ENCODE peak calls at places on chromosomes 1 and 21, in four cellular contexts. G is H9, B is right atrium auricular region, H is upper lobe of right lung. J is an unnamed sample.

GRCh38 chr1:197224160-197224559 is 43.9 kb upstream of the CRB1 start:
- DNase-seq in H (no peak), G (no peak), B (no peak), J (no peak)

GRCh38 chr1:1272341-1273151 is 1.1 kb downstream of the UBE2J2 start:
- DNase-seq in H (peak; percentile 75), G (no peak), B (no peak), J (no peak)

GRCh38 chr1:207156095-207156494 is 52.1 kb downstream of the C4BPA start:
- DNase-seq in H (no peak), B (no peak), G (no peak), J (no peak)

GRCh38 chr1:99548924-99549605 is 96.8 kb upstream of the PALMD start:
- DNase-seq in B (no peak), H (no peak), G (no peak), J (no peak)

GRCh38 chr1:92476071-92476607 is 10.6 kb downstream of the GFI1 start:
- DNase-seq in G (peak; percentile 38), H (no peak), B (no peak), J (no peak)

GRCh38 chr1:215631489-215631888 is 64.4 kb downstream of the KCTD3 start:
- DNase-seq in B (no peak), H (no peak), G (no peak), J (no peak)

GRCh38 chr1:46134660-46135331 is 2.4 kb upstream of the PIK3R3 start:
- DNase-seq in B (no peak), G (no peak), H (no peak), J (peak; percentile 39)

GRCh38 chr1:87916965-87917364 is 588.3 kb downstream of the LMO4 start:
- DNase-seq in B (no peak), G (no peak), H (no peak), J (no peak)

GRCh38 chr1:245313581-245313980 is 158.8 kb downstream of the KIF26B start:
- DNase-seq in B (no peak), G (no peak), H (no peak), J (no peak)

GRCh38 chr1:17053071-17053684 is 654 bp downstream of the SDHB start:
- DNase-seq in H (no peak), G (no peak), B (no peak), J (no peak)

GRCh38 chr1:209404577-209404976 is 178.9 kb upstream of the CAMK1G start:
- DNase-seq in H (no peak), B (peak; percentile 48), G (no peak), J (no peak)

GRCh38 chr1:10724052-10724494 is 72.4 kb downstream of the CASZ1 start:
- DNase-seq in H (peak; percentile 86), G (no peak), B (peak; percentile 72), J (no peak)

GRCh38 chr1:214566158-214567104 is 15.0 kb upstream of the PTPN14 start:
- DNase-seq in B (no peak), H (no peak), G (no peak), J (no peak)

GRCh38 chr1:75614455-75615379 is 3.8 kb upstream of the SLC44A5 start:
- DNase-seq in G (peak; percentile 84), H (peak; percentile 65), B (peak; percentile 62), J (no peak)

GRCh38 chr1:210328746-210329488 is at the start of gene HHAT:
- DNase-seq in G (peak; percentile 66), B (peak; percentile 88), H (peak; percentile 95), J (peak; percentile 55)

GRCh38 chr1:119679223-119679622 is 31.2 kb upstream of the ZNF697 start:
- DNase-seq in G (peak; percentile 61), H (no peak), B (no peak), J (no peak)

GRCh38 chr1:119674110-119674509 is 26.0 kb upstream of the ZNF697 start:
- DNase-seq in H (no peak), G (no peak), B (no peak), J (no peak)

GRCh38 chr1:119675349-119676343 is 27.6 kb upstream of the ZNF697 start:
- DNase-seq in G (peak; percentile 90), B (peak; percentile 94), H (peak; percentile 64), J (peak; percentile 73)

GRCh38 chr1:119674835-119675289 is 26.8 kb upstream of the ZNF697 start:
- DNase-seq in B (no peak), H (no peak), G (no peak), J (peak; percentile 83)

DNA sequence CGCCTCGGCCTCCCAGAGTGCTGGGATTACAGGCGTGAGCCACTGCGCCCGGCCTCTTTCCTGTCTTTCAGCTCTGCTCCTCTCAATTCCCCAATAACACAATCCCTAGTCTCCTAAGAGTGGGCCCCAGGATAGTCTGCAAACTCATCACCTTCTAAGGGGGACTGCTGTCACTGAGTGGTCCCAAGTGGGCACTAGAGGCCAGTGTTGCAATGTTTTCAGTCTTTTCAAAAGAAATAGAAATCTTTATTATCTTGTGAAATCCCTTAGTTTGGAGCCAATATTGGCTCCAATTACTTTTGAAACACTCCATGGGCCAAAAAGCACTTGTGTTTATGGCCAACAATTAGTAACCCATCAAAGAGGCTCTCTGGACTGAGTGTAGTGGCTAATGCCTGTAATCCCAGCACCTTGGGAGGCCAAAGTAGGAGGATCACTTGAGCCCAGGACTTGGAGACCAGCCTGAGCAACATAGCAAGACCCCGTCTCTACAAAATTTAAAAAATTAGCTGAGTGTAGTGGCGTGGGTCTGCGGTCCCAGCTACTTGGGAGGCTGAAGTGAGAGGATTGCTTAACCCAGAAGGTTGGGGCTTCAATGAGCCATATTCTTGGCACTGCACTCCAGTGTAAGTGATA is 28.6 kb upstream of the ZNF697 start:
- DNase-seq in H (peak; percentile 63), G (no peak), B (peak; percentile 70), J (no peak)
- TF ChIP-seq CTCF in H (no peak), G (peak; percentile 39), B (no peak), J (peak; percentile 6)

DNA sequence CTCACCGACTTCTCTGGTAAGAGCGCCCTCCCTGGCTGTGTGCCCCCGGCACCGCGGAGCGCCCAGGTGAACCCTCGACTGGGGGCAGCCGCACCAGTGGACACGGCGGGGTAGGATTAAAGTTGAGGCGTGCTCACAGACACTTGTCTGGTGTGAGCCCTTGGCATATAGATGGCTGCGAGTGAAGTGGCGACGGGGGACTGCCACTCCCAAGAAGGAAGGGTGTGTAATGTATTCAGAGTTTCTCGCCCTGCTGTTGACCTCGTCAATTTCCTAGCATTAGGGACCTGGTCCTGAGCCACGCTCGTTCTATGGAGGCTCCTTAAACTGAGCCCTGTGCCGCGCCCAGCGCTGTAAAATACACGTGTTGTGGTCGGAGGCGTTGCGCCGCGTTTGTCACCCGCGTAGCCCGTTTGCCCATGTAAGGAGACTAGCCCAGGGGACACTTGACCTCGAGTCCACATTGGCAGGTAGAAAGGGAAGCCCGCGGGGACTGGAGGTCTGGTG is 545 bp downstream of the EVA1C start:
- DNase-seq in G (no peak), B (peak; percentile 79), H (peak; percentile 80), J (no peak)
- TF ChIP-seq CTCF in G (peak; percentile 42), B (no peak), H (no peak), J (no peak)

GRCh38 chr1:236543065-236543669 is 19.4 kb downstream of the LGALS8 start:
- DNase-seq in B (no peak), G (peak; percentile 41), H (no peak), J (no peak)
- TF ChIP-seq CTCF in B (no peak), G (peak; percentile 56), H (no peak), J (no peak)

GRCh38 chr1:39132505-39133339 is 71.8 kb upstream of the MACF1 start:
- DNase-seq in H (peak; percentile 85), G (peak; percentile 95), B (peak; percentile 79), J (no peak)

GRCh38 chr1:39133340-39133684 is 71.2 kb upstream of the MACF1 start:
- DNase-seq in G (no peak), H (no peak), B (no peak), J (no peak)

GRCh38 chr1:39134768-39135333 is 69.6 kb upstream of the MACF1 start:
- DNase-seq in H (no peak), G (no peak), B (no peak), J (no peak)

GRCh38 chr1:39139723-39140360 is 64.7 kb upstream of the MACF1 start:
- DNase-seq in H (no peak), B (no peak), G (no peak), J (no peak)

GRCh38 chr1:39136635-39137034 is 67.9 kb upstream of the MACF1 start:
- DNase-seq in B (no peak), H (no peak), G (no peak), J (no peak)
- TF ChIP-seq CTCF in B (no peak), H (no peak), G (no peak), J (no peak)

DNA sequence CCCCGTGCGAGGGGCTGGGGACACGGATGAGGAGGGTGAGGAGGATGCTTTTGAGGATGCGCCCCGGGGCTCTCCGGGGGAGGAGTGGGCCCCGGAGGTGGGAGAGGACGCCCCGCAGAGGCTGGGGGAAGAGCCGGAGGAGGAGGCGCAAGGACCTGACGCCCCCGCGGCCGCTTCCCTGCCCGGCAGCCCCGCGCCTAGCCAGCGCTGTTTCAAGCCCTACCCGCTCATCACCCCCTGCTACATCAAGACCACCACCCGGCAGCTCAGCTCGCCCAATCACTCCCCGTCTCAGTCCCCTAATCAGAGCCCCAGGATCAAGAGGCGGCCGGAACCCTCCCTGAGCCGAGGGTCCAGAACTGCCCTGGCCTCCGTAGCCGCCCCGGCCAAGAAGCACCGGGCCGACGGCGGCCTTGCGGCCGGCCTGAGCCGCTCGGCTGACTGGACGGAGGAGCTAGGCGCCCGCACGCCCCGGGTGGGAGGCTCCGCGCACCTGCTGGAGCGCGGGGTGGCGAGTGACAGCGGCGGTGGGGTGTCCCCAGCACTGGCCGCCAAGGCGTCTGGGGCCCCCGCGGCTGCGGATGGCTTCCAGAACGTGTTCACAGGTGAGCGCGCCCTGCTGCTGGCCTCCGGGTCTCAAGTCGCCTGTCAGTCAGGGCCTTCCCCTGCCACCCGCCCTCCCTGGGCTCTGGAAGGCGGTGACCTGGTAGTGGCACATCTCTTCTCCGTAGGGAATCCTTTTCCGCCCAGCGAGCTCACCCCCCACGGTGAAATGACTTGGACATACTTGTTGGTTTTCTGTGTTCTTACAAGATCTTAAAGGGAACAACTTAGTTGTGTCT is 1.7 kb downstream of the FMN2 start:
- DNase-seq in B (no peak), H (no peak), G (peak; percentile 67), J (no peak)
- TF ChIP-seq CTCF in B (no peak), H (no peak), G (no peak), J (no peak)